ENCODE peak calls at places on chromosomes 3 and 15, in six cellular contexts. One of them, this sample, is unnamed.

GRCh38 chr3:89145995-89146394 is 38.6 kb downstream of the EPHA3 start:
- DNase-seq in ELF-1: no peak
- DNase-seq in NCI-H510A treated with DMSO at 0.1 percent for 48 hours: no peak
- DNase-seq in glomerular endothelial cell: no peak
- DNase-seq in sciatic nerve: no peak
- DNase-seq in HTR-8/SVneo: peak; percentile 1
- DNase-seq in this sample: no peak

GRCh38 chr3:27532931-27533607 is 48.9 kb upstream of the SLC4A7 start:
- DNase-seq in ELF-1: peak; percentile 39
- DNase-seq in NCI-H510A treated with DMSO at 0.1 percent for 48 hours: no peak
- DNase-seq in glomerular endothelial cell: no peak
- DNase-seq in sciatic nerve: no peak
- DNase-seq in HTR-8/SVneo: no peak
- DNase-seq in this sample: no peak

GRCh38 chr3:73727117-73727802 is 102.5 kb upstream of the PDZRN3 start:
- DNase-seq in ELF-1: peak; percentile 68
- DNase-seq in NCI-H510A treated with DMSO at 0.1 percent for 48 hours: no peak
- DNase-seq in glomerular endothelial cell: no peak
- DNase-seq in sciatic nerve: no peak
- DNase-seq in HTR-8/SVneo: no peak
- DNase-seq in this sample: no peak

GRCh38 chr15:36863551-36863950 is 236.8 kb downstream of the MEIS2 start:
- DNase-seq in ELF-1: no peak
- DNase-seq in NCI-H510A treated with DMSO at 0.1 percent for 48 hours: no peak
- DNase-seq in glomerular endothelial cell: no peak
- DNase-seq in sciatic nerve: no peak
- DNase-seq in HTR-8/SVneo: no peak
- DNase-seq in this sample: no peak

GRCh38 chr3:134353171-134353825 is 20.9 kb downstream of the AMOTL2 start:
- DNase-seq in ELF-1: no peak
- DNase-seq in NCI-H510A treated with DMSO at 0.1 percent for 48 hours: no peak
- DNase-seq in glomerular endothelial cell: no peak
- DNase-seq in sciatic nerve: no peak
- DNase-seq in HTR-8/SVneo: no peak
- DNase-seq in this sample: no peak

GRCh38 chr3:52014613-52015012 is 18.9 kb upstream of the RPL29 start:
- DNase-seq in ELF-1: peak; percentile 64
- DNase-seq in NCI-H510A treated with DMSO at 0.1 percent for 48 hours: no peak
- DNase-seq in glomerular endothelial cell: no peak
- DNase-seq in sciatic nerve: no peak
- DNase-seq in HTR-8/SVneo: no peak
- DNase-seq in this sample: peak; percentile 39

GRCh38 chr3:110542552-110543164 is 529.0 kb upstream of the NECTIN3 start:
- DNase-seq in ELF-1: no peak
- DNase-seq in NCI-H510A treated with DMSO at 0.1 percent for 48 hours: no peak
- DNase-seq in glomerular endothelial cell: no peak
- DNase-seq in sciatic nerve: no peak
- DNase-seq in HTR-8/SVneo: no peak
- DNase-seq in this sample: no peak

GRCh38 chr3:10528046-10528445 is 22.7 kb upstream of the ATP2B2 start:
- DNase-seq in ELF-1: no peak
- DNase-seq in NCI-H510A treated with DMSO at 0.1 percent for 48 hours: no peak
- DNase-seq in glomerular endothelial cell: no peak
- DNase-seq in sciatic nerve: no peak
- DNase-seq in HTR-8/SVneo: no peak
- DNase-seq in this sample: no peak

GRCh38 chr3:64921666-64922065 is 233.9 kb upstream of the ADAMTS9 start:
- DNase-seq in ELF-1: no peak
- DNase-seq in NCI-H510A treated with DMSO at 0.1 percent for 48 hours: no peak
- DNase-seq in glomerular endothelial cell: no peak
- DNase-seq in sciatic nerve: no peak
- DNase-seq in HTR-8/SVneo: no peak
- DNase-seq in this sample: no peak

GRCh38 chr15:64460737-64461576 is 579 bp downstream of the ZNF609 start:
- DNase-seq in ELF-1: no peak
- DNase-seq in NCI-H510A treated with DMSO at 0.1 percent for 48 hours: peak; percentile 37
- DNase-seq in glomerular endothelial cell: peak; percentile 18
- DNase-seq in sciatic nerve: peak; percentile 61
- DNase-seq in HTR-8/SVneo: peak; percentile 65
- DNase-seq in this sample: peak; percentile 84

GRCh38 chr3:29515451-29515850 is 234.6 kb downstream of the RBMS3 start:
- DNase-seq in ELF-1: no peak
- DNase-seq in NCI-H510A treated with DMSO at 0.1 percent for 48 hours: peak; percentile 2
- DNase-seq in glomerular endothelial cell: no peak
- DNase-seq in sciatic nerve: no peak
- DNase-seq in HTR-8/SVneo: no peak
- DNase-seq in this sample: no peak

GRCh38 chr15:92324036-92324963 is 69.4 kb upstream of the ST8SIA2 start:
- DNase-seq in ELF-1: no peak
- DNase-seq in NCI-H510A treated with DMSO at 0.1 percent for 48 hours: no peak
- DNase-seq in glomerular endothelial cell: no peak
- DNase-seq in sciatic nerve: no peak
- DNase-seq in HTR-8/SVneo: no peak
- DNase-seq in this sample: no peak

GRCh38 chr15:70240082-70240481 is 142.4 kb upstream of the TLE3 start:
- DNase-seq in ELF-1: no peak
- DNase-seq in NCI-H510A treated with DMSO at 0.1 percent for 48 hours: no peak
- DNase-seq in glomerular endothelial cell: no peak
- DNase-seq in sciatic nerve: no peak
- DNase-seq in HTR-8/SVneo: no peak
- DNase-seq in this sample: no peak

GRCh38 chr3:41274944-41275668 is 75.8 kb downstream of the CTNNB1 start:
- DNase-seq in ELF-1: no peak
- DNase-seq in NCI-H510A treated with DMSO at 0.1 percent for 48 hours: no peak
- DNase-seq in glomerular endothelial cell: no peak
- DNase-seq in sciatic nerve: no peak
- DNase-seq in HTR-8/SVneo: no peak
- DNase-seq in this sample: no peak

GRCh38 chr15:101126618-101127502 is 125.0 kb downstream of the CHSY1 start:
- DNase-seq in ELF-1: no peak
- DNase-seq in NCI-H510A treated with DMSO at 0.1 percent for 48 hours: no peak
- DNase-seq in glomerular endothelial cell: no peak
- DNase-seq in sciatic nerve: no peak
- DNase-seq in HTR-8/SVneo: no peak
- DNase-seq in this sample: no peak

GRCh38 chr3:152159328-152159727 is 109.4 kb upstream of the MBNL1 start:
- DNase-seq in ELF-1: no peak
- DNase-seq in NCI-H510A treated with DMSO at 0.1 percent for 48 hours: no peak
- DNase-seq in glomerular endothelial cell: no peak
- DNase-seq in sciatic nerve: no peak
- DNase-seq in HTR-8/SVneo: no peak
- DNase-seq in this sample: no peak

GRCh38 chr3:43389388-43390254 is 103.3 kb downstream of the SNRK start:
- DNase-seq in ELF-1: no peak
- DNase-seq in NCI-H510A treated with DMSO at 0.1 percent for 48 hours: no peak
- DNase-seq in glomerular endothelial cell: peak; percentile 99
- DNase-seq in sciatic nerve: no peak
- DNase-seq in HTR-8/SVneo: peak; percentile 22
- DNase-seq in this sample: peak; percentile 76

GRCh38 chr3:121735047-121735696 is 14.4 kb downstream of the GOLGB1 start:
- DNase-seq in ELF-1: no peak
- DNase-seq in NCI-H510A treated with DMSO at 0.1 percent for 48 hours: no peak
- DNase-seq in glomerular endothelial cell: no peak
- DNase-seq in sciatic nerve: no peak
- DNase-seq in HTR-8/SVneo: no peak
- DNase-seq in this sample: no peak

GRCh38 chr15:52227456-52227855 is 36.3 kb upstream of the GNB5 start:
- DNase-seq in ELF-1: peak; percentile 85
- DNase-seq in NCI-H510A treated with DMSO at 0.1 percent for 48 hours: peak; percentile 39
- DNase-seq in glomerular endothelial cell: peak; percentile 69
- DNase-seq in sciatic nerve: peak; percentile 71
- DNase-seq in HTR-8/SVneo: peak; percentile 79
- DNase-seq in this sample: peak; percentile 87

GRCh38 chr3:144129536-144130214 is 158.1 kb downstream of the DIPK2A start:
- DNase-seq in ELF-1: no peak
- DNase-seq in NCI-H510A treated with DMSO at 0.1 percent for 48 hours: no peak
- DNase-seq in glomerular endothelial cell: no peak
- DNase-seq in sciatic nerve: no peak
- DNase-seq in HTR-8/SVneo: no peak
- DNase-seq in this sample: no peak

GRCh38 chr3:170420307-170420821 is 1.7 kb downstream of the CLDN11 start:
- DNase-seq in ELF-1: peak; percentile 45
- DNase-seq in NCI-H510A treated with DMSO at 0.1 percent for 48 hours: peak; percentile 66
- DNase-seq in glomerular endothelial cell: no peak
- DNase-seq in sciatic nerve: no peak
- DNase-seq in HTR-8/SVneo: peak; percentile 57
- DNase-seq in this sample: peak; percentile 14

GRCh38 chr3:175426805-175427204 is 567.7 kb downstream of the NAALADL2 start:
- DNase-seq in ELF-1: no peak
- DNase-seq in NCI-H510A treated with DMSO at 0.1 percent for 48 hours: no peak
- DNase-seq in glomerular endothelial cell: no peak
- DNase-seq in sciatic nerve: no peak
- DNase-seq in HTR-8/SVneo: no peak
- DNase-seq in this sample: no peak

GRCh38 chr15:84598250-84598649 is 2.6 kb upstream of the ZSCAN2 start:
- DNase-seq in ELF-1: no peak
- DNase-seq in NCI-H510A treated with DMSO at 0.1 percent for 48 hours: no peak
- DNase-seq in glomerular endothelial cell: no peak
- DNase-seq in sciatic nerve: no peak
- DNase-seq in HTR-8/SVneo: no peak
- DNase-seq in this sample: peak; percentile 99

GRCh38 chr3:45599424-45599886 is 4.9 kb downstream of the LIMD1 start:
- DNase-seq in ELF-1: no peak
- DNase-seq in NCI-H510A treated with DMSO at 0.1 percent for 48 hours: no peak
- DNase-seq in glomerular endothelial cell: no peak
- DNase-seq in sciatic nerve: no peak
- DNase-seq in HTR-8/SVneo: no peak
- DNase-seq in this sample: no peak

GRCh38 chr15:100438570-100438969 is 90.2 kb downstream of the CERS3 start:
- DNase-seq in ELF-1: no peak
- DNase-seq in NCI-H510A treated with DMSO at 0.1 percent for 48 hours: no peak
- DNase-seq in glomerular endothelial cell: no peak
- DNase-seq in sciatic nerve: peak; percentile 72
- DNase-seq in HTR-8/SVneo: no peak
- DNase-seq in this sample: peak; percentile 76

GRCh38 chr3:196164576-196164975 is 46.6 kb downstream of the ZDHHC19 start:
- DNase-seq in ELF-1: no peak
- DNase-seq in NCI-H510A treated with DMSO at 0.1 percent for 48 hours: no peak
- DNase-seq in glomerular endothelial cell: no peak
- DNase-seq in sciatic nerve: no peak
- DNase-seq in HTR-8/SVneo: no peak
- DNase-seq in this sample: no peak

GRCh38 chr3:170467007-170467406 is 48.3 kb downstream of the CLDN11 start:
- DNase-seq in ELF-1: no peak
- DNase-seq in NCI-H510A treated with DMSO at 0.1 percent for 48 hours: peak; percentile 93
- DNase-seq in glomerular endothelial cell: no peak
- DNase-seq in sciatic nerve: peak; percentile 71
- DNase-seq in HTR-8/SVneo: no peak
- DNase-seq in this sample: no peak

GRCh38 chr3:157542711-157543485 is 39.7 kb upstream of the VEPH1 start:
- DNase-seq in ELF-1: peak; percentile 68
- DNase-seq in NCI-H510A treated with DMSO at 0.1 percent for 48 hours: peak; percentile 49
- DNase-seq in glomerular endothelial cell: no peak
- DNase-seq in sciatic nerve: peak; percentile 82
- DNase-seq in HTR-8/SVneo: peak; percentile 46
- DNase-seq in this sample: peak; percentile 30

GRCh38 chr15:50543556-50543955 is 2.9 kb downstream of the USP50 start:
- DNase-seq in ELF-1: no peak
- DNase-seq in NCI-H510A treated with DMSO at 0.1 percent for 48 hours: no peak
- DNase-seq in glomerular endothelial cell: no peak
- DNase-seq in sciatic nerve: no peak
- DNase-seq in HTR-8/SVneo: no peak
- DNase-seq in this sample: no peak

GRCh38 chr3:69012111-69012835 is 1.2 kb downstream of the EOGT start:
- DNase-seq in ELF-1: peak; percentile 39
- DNase-seq in NCI-H510A treated with DMSO at 0.1 percent for 48 hours: no peak
- DNase-seq in glomerular endothelial cell: no peak
- DNase-seq in sciatic nerve: peak; percentile 66
- DNase-seq in HTR-8/SVneo: no peak
- DNase-seq in this sample: no peak

GRCh38 chr3:197001106-197001971 is 28.3 kb downstream of the MELTF start:
- DNase-seq in ELF-1: peak; percentile 3
- DNase-seq in NCI-H510A treated with DMSO at 0.1 percent for 48 hours: no peak
- DNase-seq in glomerular endothelial cell: no peak
- DNase-seq in sciatic nerve: peak; percentile 51
- DNase-seq in HTR-8/SVneo: no peak
- DNase-seq in this sample: no peak

GRCh38 chr15:43204016-43204901 is 16.6 kb downstream of the EPB42 start:
- DNase-seq in ELF-1: peak; percentile 44
- DNase-seq in NCI-H510A treated with DMSO at 0.1 percent for 48 hours: no peak
- DNase-seq in glomerular endothelial cell: no peak
- DNase-seq in sciatic nerve: peak; percentile 70
- DNase-seq in HTR-8/SVneo: peak; percentile 72
- DNase-seq in this sample: peak; percentile 47

GRCh38 chr3:4314688-4315087 is 11.5 kb downstream of the SETMAR start:
- DNase-seq in ELF-1: no peak
- DNase-seq in NCI-H510A treated with DMSO at 0.1 percent for 48 hours: no peak
- DNase-seq in glomerular endothelial cell: no peak
- DNase-seq in sciatic nerve: no peak
- DNase-seq in HTR-8/SVneo: no peak
- DNase-seq in this sample: no peak

This sample was measured in KBM-7.